ENCODE peak calls at places on chromosomes 11 and 22, in six cellular contexts. One of them, this sample, is unnamed.
A peak's percentile ranks its signal among the peaks of the same experiment; 100 is the strongest.

GRCh38 chr11:46778416-46778815 is 59.4 kb downstream of the F2 start:
- DNase-seq in pancreas: no peak
- DNase-seq in Calu3: no peak
- DNase-seq in fibroblast of the aortic adventitia: no peak
- DNase-seq in heart right ventricle: no peak
- DNase-seq in natural killer cell: no peak
- DNase-seq in this sample: no peak

GRCh38 chr22:30325724-30326703 is 727 bp downstream of the TBC1D10A start:
- DNase-seq in pancreas: peak; percentile 51
- DNase-seq in Calu3: peak; percentile 28
- DNase-seq in fibroblast of the aortic adventitia: no peak
- DNase-seq in heart right ventricle: peak; percentile 35
- DNase-seq in natural killer cell: no peak
- DNase-seq in this sample: no peak

GRCh38 chr11:124297921-124298320 is 15.8 kb downstream of the OR8D1 start:
- DNase-seq in pancreas: no peak
- DNase-seq in Calu3: no peak
- DNase-seq in fibroblast of the aortic adventitia: peak; percentile 44
- DNase-seq in heart right ventricle: no peak
- DNase-seq in natural killer cell: no peak
- DNase-seq in this sample: no peak

GRCh38 chr11:96620464-96621044 is 230.7 kb downstream of the JRKL start:
- DNase-seq in pancreas: no peak
- DNase-seq in Calu3: no peak
- DNase-seq in fibroblast of the aortic adventitia: no peak
- DNase-seq in heart right ventricle: no peak
- DNase-seq in natural killer cell: no peak
- DNase-seq in this sample: no peak

GRCh38 chr11:131867457-131868257 is 497.2 kb downstream of the NTM start:
- DNase-seq in pancreas: peak; percentile 62
- DNase-seq in Calu3: peak; percentile 1
- DNase-seq in fibroblast of the aortic adventitia: peak; percentile 93
- DNase-seq in heart right ventricle: peak; percentile 64
- DNase-seq in natural killer cell: no peak
- DNase-seq in this sample: peak; percentile 93

GRCh38 chr11:128207861-128208321 is 379.5 kb downstream of the ETS1 start:
- DNase-seq in pancreas: no peak
- DNase-seq in Calu3: peak; percentile 30
- DNase-seq in fibroblast of the aortic adventitia: peak; percentile 99
- DNase-seq in heart right ventricle: no peak
- DNase-seq in natural killer cell: no peak
- DNase-seq in this sample: no peak

GRCh38 chr22:26556904-26557303 is 33.0 kb downstream of the TPST2 start:
- DNase-seq in pancreas: peak; percentile 94
- DNase-seq in Calu3: no peak
- DNase-seq in fibroblast of the aortic adventitia: no peak
- DNase-seq in heart right ventricle: no peak
- DNase-seq in natural killer cell: no peak
- DNase-seq in this sample: no peak

GRCh38 chr11:130308925-130309324 is 5.8 kb downstream of the ZBTB44 start:
- DNase-seq in pancreas: no peak
- DNase-seq in Calu3: no peak
- DNase-seq in fibroblast of the aortic adventitia: peak; percentile 45
- DNase-seq in heart right ventricle: no peak
- DNase-seq in natural killer cell: no peak
- DNase-seq in this sample: no peak

GRCh38 chr22:29108137-29108536 is 35.3 kb downstream of the KREMEN1 start:
- DNase-seq in pancreas: no peak
- DNase-seq in Calu3: no peak
- DNase-seq in fibroblast of the aortic adventitia: peak; percentile 37
- DNase-seq in heart right ventricle: no peak
- DNase-seq in natural killer cell: no peak
- DNase-seq in this sample: no peak

GRCh38 chr11:128686745-128687177 is 7.1 kb upstream of the FLI1 start:
- DNase-seq in pancreas: no peak
- DNase-seq in Calu3: no peak
- DNase-seq in fibroblast of the aortic adventitia: peak; percentile 43
- DNase-seq in heart right ventricle: no peak
- DNase-seq in natural killer cell: peak; percentile 41
- DNase-seq in this sample: no peak

GRCh38 chr22:25062378-25063095 is 110.0 kb downstream of the KIAA1671 start:
- DNase-seq in pancreas: no peak
- DNase-seq in Calu3: no peak
- DNase-seq in fibroblast of the aortic adventitia: no peak
- DNase-seq in heart right ventricle: no peak
- DNase-seq in natural killer cell: peak; percentile 54
- DNase-seq in this sample: no peak

GRCh38 chr11:123083623-123084029 is 21.7 kb upstream of the HSPA8 start:
- DNase-seq in pancreas: peak; percentile 75
- DNase-seq in Calu3: peak; percentile 82
- DNase-seq in fibroblast of the aortic adventitia: peak; percentile 97
- DNase-seq in heart right ventricle: peak; percentile 94
- DNase-seq in natural killer cell: peak; percentile 35
- DNase-seq in this sample: peak; percentile 91

GRCh38 chr11:105609832-105610781 is at the start of gene GRIA4:
- DNase-seq in pancreas: peak; percentile 10
- DNase-seq in Calu3: no peak
- DNase-seq in fibroblast of the aortic adventitia: peak; percentile 25
- DNase-seq in heart right ventricle: no peak
- DNase-seq in natural killer cell: no peak
- DNase-seq in this sample: peak; percentile 84

GRCh38 chr11:76008474-76008873 is 193.5 kb downstream of the UVRAG start:
- DNase-seq in pancreas: no peak
- DNase-seq in Calu3: no peak
- DNase-seq in fibroblast of the aortic adventitia: peak; percentile 60
- DNase-seq in heart right ventricle: no peak
- DNase-seq in natural killer cell: no peak
- DNase-seq in this sample: no peak

GRCh38 chr22:22552630-22553029 is 6.4 kb downstream of the PRAME start:
- DNase-seq in pancreas: no peak
- DNase-seq in Calu3: no peak
- DNase-seq in fibroblast of the aortic adventitia: no peak
- DNase-seq in heart right ventricle: no peak
- DNase-seq in natural killer cell: no peak
- DNase-seq in this sample: no peak
- TF ChIP-seq CTCF in pancreas: no peak
- TF ChIP-seq CTCF in Calu3: no peak
- TF ChIP-seq CTCF in fibroblast of the aortic adventitia: no peak
- TF ChIP-seq CTCF in heart right ventricle: no peak
- TF ChIP-seq CTCF in natural killer cell: no peak
- TF ChIP-seq CTCF in this sample: no peak

GRCh38 chr22:19495562-19496323 is 16.0 kb downstream of the CDC45 start:
- DNase-seq in pancreas: no peak
- DNase-seq in Calu3: no peak
- DNase-seq in fibroblast of the aortic adventitia: peak; percentile 62
- DNase-seq in heart right ventricle: no peak
- DNase-seq in natural killer cell: no peak
- DNase-seq in this sample: no peak
- TF ChIP-seq CTCF in pancreas: no peak
- TF ChIP-seq CTCF in Calu3: no peak
- TF ChIP-seq CTCF in fibroblast of the aortic adventitia: no peak
- TF ChIP-seq CTCF in heart right ventricle: peak; percentile 44
- TF ChIP-seq CTCF in natural killer cell: no peak
- TF ChIP-seq CTCF in this sample: peak; percentile 52

GRCh38 chr11:126791446-126791845 is 209.1 kb downstream of the KIRREL3 start:
- DNase-seq in pancreas: no peak
- DNase-seq in Calu3: no peak
- DNase-seq in fibroblast of the aortic adventitia: no peak
- DNase-seq in heart right ventricle: no peak
- DNase-seq in natural killer cell: no peak
- DNase-seq in this sample: no peak
- TF ChIP-seq CTCF in pancreas: no peak
- TF ChIP-seq CTCF in Calu3: no peak
- TF ChIP-seq CTCF in fibroblast of the aortic adventitia: no peak
- TF ChIP-seq CTCF in heart right ventricle: no peak
- TF ChIP-seq CTCF in natural killer cell: no peak
- TF ChIP-seq CTCF in this sample: no peak

DNA sequence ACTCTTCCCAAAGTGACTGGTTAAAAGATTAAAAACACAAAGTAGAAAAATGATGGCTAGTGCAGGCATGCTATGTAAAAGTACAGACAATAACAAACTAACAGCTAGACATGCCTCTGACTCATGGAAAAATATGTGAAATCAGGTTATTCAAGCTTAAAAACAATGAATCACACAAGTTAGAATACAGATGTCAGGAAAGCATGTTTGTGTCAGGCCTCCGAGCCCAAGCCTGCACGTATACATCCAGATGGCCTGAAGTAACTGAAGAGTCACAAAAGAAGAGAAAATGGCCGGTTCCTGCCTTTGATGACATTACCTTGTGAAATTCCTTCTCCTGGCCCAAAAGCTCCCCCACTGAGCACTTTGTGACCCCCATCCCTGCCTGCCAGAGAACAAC is 110.1 kb downstream of the NOX4 start:
- DNase-seq in pancreas: no peak
- DNase-seq in Calu3: no peak
- DNase-seq in fibroblast of the aortic adventitia: peak; percentile 95
- DNase-seq in heart right ventricle: no peak
- DNase-seq in natural killer cell: no peak
- DNase-seq in this sample: peak; percentile 84
- TF ChIP-seq CTCF in pancreas: no peak
- TF ChIP-seq CTCF in Calu3: no peak
- TF ChIP-seq CTCF in fibroblast of the aortic adventitia: no peak
- TF ChIP-seq CTCF in heart right ventricle: no peak
- TF ChIP-seq CTCF in natural killer cell: no peak
- TF ChIP-seq CTCF in this sample: no peak

GRCh38 chr11:976431-977160 is 50.9 kb downstream of the AP2A2 start:
- DNase-seq in pancreas: no peak
- DNase-seq in Calu3: no peak
- DNase-seq in fibroblast of the aortic adventitia: peak; percentile 42
- DNase-seq in heart right ventricle: no peak
- DNase-seq in natural killer cell: no peak
- DNase-seq in this sample: no peak

GRCh38 chr11:978781-979180 is 53.1 kb downstream of the AP2A2 start:
- DNase-seq in pancreas: no peak
- DNase-seq in Calu3: no peak
- DNase-seq in fibroblast of the aortic adventitia: no peak
- DNase-seq in heart right ventricle: no peak
- DNase-seq in natural killer cell: no peak
- DNase-seq in this sample: no peak

GRCh38 chr11:978073-978720 is 52.5 kb downstream of the AP2A2 start:
- DNase-seq in pancreas: no peak
- DNase-seq in Calu3: no peak
- DNase-seq in fibroblast of the aortic adventitia: no peak
- DNase-seq in heart right ventricle: no peak
- DNase-seq in natural killer cell: no peak
- DNase-seq in this sample: no peak

GRCh38 chr11:973237-973636 is 47.6 kb downstream of the AP2A2 start:
- DNase-seq in pancreas: no peak
- DNase-seq in Calu3: no peak
- DNase-seq in fibroblast of the aortic adventitia: no peak
- DNase-seq in heart right ventricle: no peak
- DNase-seq in natural killer cell: no peak
- DNase-seq in this sample: no peak

DNA sequence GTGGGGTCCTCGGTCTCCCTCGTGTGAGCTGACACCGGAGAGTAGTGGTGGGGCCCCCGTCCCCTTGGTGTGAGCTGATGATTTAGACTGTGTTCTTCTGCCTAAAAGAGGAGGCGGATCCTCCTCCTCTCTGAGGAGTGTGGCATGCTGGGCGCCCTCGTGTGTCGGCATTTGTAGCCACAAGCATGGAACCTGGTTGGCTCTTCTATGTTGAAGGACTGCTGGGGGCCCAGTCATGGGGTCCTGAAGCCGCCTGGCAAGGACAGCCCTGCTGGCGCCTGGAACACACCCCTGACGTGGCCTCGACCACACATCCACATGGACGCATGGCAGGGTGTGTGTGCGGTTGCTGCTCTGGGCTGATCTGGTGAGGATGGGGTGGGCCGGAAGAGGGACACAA is 50.2 kb downstream of the AP2A2 start:
- DNase-seq in pancreas: no peak
- DNase-seq in Calu3: no peak
- DNase-seq in fibroblast of the aortic adventitia: peak; percentile 41
- DNase-seq in heart right ventricle: no peak
- DNase-seq in natural killer cell: no peak
- DNase-seq in this sample: no peak
- TF ChIP-seq CTCF in pancreas: no peak
- TF ChIP-seq CTCF in Calu3: no peak
- TF ChIP-seq CTCF in fibroblast of the aortic adventitia: peak; percentile 39
- TF ChIP-seq CTCF in heart right ventricle: no peak
- TF ChIP-seq CTCF in natural killer cell: no peak
- TF ChIP-seq CTCF in this sample: peak; percentile 29

GRCh38 chr11:27716850-27717249 is 16.6 kb upstream of the BDNF start:
- DNase-seq in pancreas: no peak
- DNase-seq in Calu3: no peak
- DNase-seq in fibroblast of the aortic adventitia: peak; percentile 64
- DNase-seq in heart right ventricle: no peak
- DNase-seq in natural killer cell: no peak
- DNase-seq in this sample: no peak
- TF ChIP-seq CTCF in pancreas: no peak
- TF ChIP-seq CTCF in Calu3: no peak
- TF ChIP-seq CTCF in fibroblast of the aortic adventitia: peak; percentile 43
- TF ChIP-seq CTCF in heart right ventricle: no peak
- TF ChIP-seq CTCF in natural killer cell: no peak
- TF ChIP-seq CTCF in this sample: peak; percentile 24